ENCODE peak calls at places on chromosomes 4 and X, in six cellular contexts. One of them, this sample, is unnamed.

GRCh38 chr4:83535945-83536648 is at the start of gene GPAT3:
- DNase-seq in neuronal stem cell: peak
- DNase-seq in activated T-helper 1 cell treated with anti-CD3 and anti-CD28 coated beads, Interleukin-2, amount 50 U/mL, for 16 hours: peak
- DNase-seq in NCI-H1417: peak
- DNase-seq in G401: peak
- DNase-seq in NCI-H460: peak
- DNase-seq in this sample: peak

GRCh38 chr4:146975535-146975934 is 29.9 kb upstream of the TTC29 start:
- DNase-seq in NCI-H460: no peak
- DNase-seq in G401: peak
- DNase-seq in NCI-H1417: peak
- DNase-seq in neuronal stem cell: no peak
- DNase-seq in activated T-helper 1 cell treated with anti-CD3 and anti-CD28 coated beads, Interleukin-2, amount 50 U/mL, for 16 hours: no peak
- DNase-seq in this sample: no peak

GRCh38 chr4:142558851-142559250 is 287.2 kb downstream of the INPP4B start:
- DNase-seq in NCI-H1417: no peak
- DNase-seq in activated T-helper 1 cell treated with anti-CD3 and anti-CD28 coated beads, Interleukin-2, amount 50 U/mL, for 16 hours: no peak
- DNase-seq in NCI-H460: no peak
- DNase-seq in G401: peak
- DNase-seq in neuronal stem cell: peak
- DNase-seq in this sample: no peak

GRCh38 chr4:5199142-5199541 is 147.9 kb downstream of the STK32B start:
- DNase-seq in G401: no peak
- DNase-seq in neuronal stem cell: no peak
- DNase-seq in NCI-H1417: no peak
- DNase-seq in NCI-H460: no peak
- DNase-seq in activated T-helper 1 cell treated with anti-CD3 and anti-CD28 coated beads, Interleukin-2, amount 50 U/mL, for 16 hours: no peak
- DNase-seq in this sample: no peak

GRCh38 chrX:134654398-134655012 is 3.8 kb downstream of the PLAC1 start:
- DNase-seq in NCI-H1417: no peak
- DNase-seq in neuronal stem cell: no peak
- DNase-seq in activated T-helper 1 cell treated with anti-CD3 and anti-CD28 coated beads, Interleukin-2, amount 50 U/mL, for 16 hours: no peak
- DNase-seq in G401: no peak
- DNase-seq in NCI-H460: no peak
- DNase-seq in this sample: no peak

GRCh38 chrX:154056739-154057367 is 37.2 kb upstream of the IRAK1 start:
- DNase-seq in neuronal stem cell: no peak
- DNase-seq in NCI-H1417: no peak
- DNase-seq in G401: peak
- DNase-seq in NCI-H460: no peak
- DNase-seq in activated T-helper 1 cell treated with anti-CD3 and anti-CD28 coated beads, Interleukin-2, amount 50 U/mL, for 16 hours: no peak
- DNase-seq in this sample: no peak

GRCh38 chr4:71604785-71605184 is 179.1 kb downstream of the GC start:
- DNase-seq in NCI-H460: no peak
- DNase-seq in neuronal stem cell: no peak
- DNase-seq in activated T-helper 1 cell treated with anti-CD3 and anti-CD28 coated beads, Interleukin-2, amount 50 U/mL, for 16 hours: no peak
- DNase-seq in G401: no peak
- DNase-seq in NCI-H1417: no peak
- DNase-seq in this sample: no peak

GRCh38 chr4:107828315-107828714 is 3.6 kb downstream of the SGMS2 start:
- DNase-seq in activated T-helper 1 cell treated with anti-CD3 and anti-CD28 coated beads, Interleukin-2, amount 50 U/mL, for 16 hours: no peak
- DNase-seq in neuronal stem cell: no peak
- DNase-seq in G401: no peak
- DNase-seq in NCI-H460: no peak
- DNase-seq in NCI-H1417: no peak
- DNase-seq in this sample: no peak

GRCh38 chrX:132853040-132853439 is 105.4 kb downstream of the HS6ST2 start:
- DNase-seq in NCI-H460: peak
- DNase-seq in activated T-helper 1 cell treated with anti-CD3 and anti-CD28 coated beads, Interleukin-2, amount 50 U/mL, for 16 hours: no peak
- DNase-seq in neuronal stem cell: no peak
- DNase-seq in NCI-H1417: no peak
- DNase-seq in G401: no peak
- DNase-seq in this sample: no peak

GRCh38 chr4:41409095-41409494 is 128.9 kb upstream of the LIMCH1 start:
- DNase-seq in activated T-helper 1 cell treated with anti-CD3 and anti-CD28 coated beads, Interleukin-2, amount 50 U/mL, for 16 hours: no peak
- DNase-seq in G401: no peak
- DNase-seq in neuronal stem cell: no peak
- DNase-seq in NCI-H1417: no peak
- DNase-seq in NCI-H460: no peak
- DNase-seq in this sample: no peak

GRCh38 chr4:182142146-182143085 is 100.8 kb upstream of the TENM3 start:
- DNase-seq in NCI-H460: no peak
- DNase-seq in neuronal stem cell: peak
- DNase-seq in NCI-H1417: no peak
- DNase-seq in G401: no peak
- DNase-seq in activated T-helper 1 cell treated with anti-CD3 and anti-CD28 coated beads, Interleukin-2, amount 50 U/mL, for 16 hours: no peak
- DNase-seq in this sample: no peak

GRCh38 chr4:128869801-128870509 is 60.5 kb downstream of the JADE1 start:
- DNase-seq in NCI-H1417: no peak
- DNase-seq in activated T-helper 1 cell treated with anti-CD3 and anti-CD28 coated beads, Interleukin-2, amount 50 U/mL, for 16 hours: no peak
- DNase-seq in G401: no peak
- DNase-seq in neuronal stem cell: no peak
- DNase-seq in NCI-H460: no peak
- DNase-seq in this sample: no peak

GRCh38 chrX:18698762-18699650 is 8.4 kb upstream of the PPEF1 start:
- DNase-seq in G401: no peak
- DNase-seq in NCI-H1417: peak
- DNase-seq in neuronal stem cell: no peak
- DNase-seq in activated T-helper 1 cell treated with anti-CD3 and anti-CD28 coated beads, Interleukin-2, amount 50 U/mL, for 16 hours: no peak
- DNase-seq in NCI-H460: peak
- DNase-seq in this sample: no peak

This sample was measured in omental fat pad.